ENCODE peak calls at places on chromosomes 7 and 10, in four cellular contexts. S is AG08395, M is GM03348, V is ovary. H is an unnamed sample.

GRCh38 chr7:11831727-11832495 is at the start of gene THSD7A:
- DNase-seq in S (peak), M (peak), V (peak), H (peak)

GRCh38 chr7:133676805-133677370 is 424.0 kb downstream of the EXOC4 start:
- DNase-seq in S (no peak), M (no peak), V (no peak), H (no peak)

GRCh38 chr7:33130184-33130583 is 820 bp downstream of the BBS9 start:
- DNase-seq in S (peak), M (peak), V (no peak), H (no peak)

GRCh38 chr7:158695726-158696452 is 8.7 kb downstream of the NCAPG2 start:
- DNase-seq in S (peak), M (peak), V (peak), H (peak)

GRCh38 chr10:48526846-48527505 is 77.9 kb downstream of the ARHGAP22 start:
- DNase-seq in S (no peak), M (no peak), V (no peak), H (no peak)

GRCh38 chr7:149355390-149356048 is 93.5 kb downstream of the ZNF783 start:
- DNase-seq in S (no peak), M (no peak), V (no peak), H (no peak)

GRCh38 chr10:86663576-86664369 is 4.5 kb upstream of the LDB3 start:
- DNase-seq in S (no peak), M (no peak), V (no peak), H (peak)

GRCh38 chr10:804787-805634 is 115.5 kb upstream of the DIP2C start:
- DNase-seq in S (no peak), M (no peak), V (no peak), H (no peak)

GRCh38 chr10:86945361-86946214 is 11.8 kb downstream of the MMRN2 start:
- DNase-seq in S (peak), M (peak), V (peak), H (no peak)

GRCh38 chr7:157887400-157887799 is 550.6 kb downstream of the DNAJB6 start:
- DNase-seq in S (no peak), M (no peak), V (no peak), H (no peak)

GRCh38 chr7:7479275-7479674 is 56.4 kb downstream of the COL28A1 start:
- DNase-seq in S (no peak), M (no peak), V (no peak), H (no peak)

GRCh38 chr10:132710746-132711617 is 75.0 kb downstream of the NKX6-2 start:
- DNase-seq in S (no peak), M (no peak), V (no peak), H (no peak)

GRCh38 chr7:24864214-24864817 is 107.1 kb upstream of the GSDME start:
- DNase-seq in S (no peak), M (no peak), V (no peak), H (no peak)

GRCh38 chr10:17781856-17782255 is 27.3 kb upstream of the MRC1 start:
- DNase-seq in S (no peak), M (no peak), V (no peak), H (no peak)

GRCh38 chr10:124708246-124708779 is 35.9 kb downstream of the FAM53B start:
- DNase-seq in S (no peak), M (no peak), V (no peak), H (no peak)

GRCh38 chr7:44846816-44847508 is 925 bp downstream of the H2AZ2 start:
- DNase-seq in S (no peak), M (no peak), V (no peak), H (no peak)

H was measured in heart left ventricle.